ENCODE peak calls at places on chromosomes 11 and 22, in five cellular contexts. Z, V, B, C and E are unnamed samples.

GRCh38 chr22:44543781-44544181 is 45.7 kb upstream of the RTL6 start:
- DNase-seq in Z (no peak), V (no peak), B (no peak), C (no peak), E (no peak)

GRCh38 chr11:115498354-115498753 is 5.9 kb downstream of the CADM1 start:
- DNase-seq in Z (no peak), V (no peak), B (no peak), C (no peak), E (peak)

GRCh38 chr11:28420099-28420498 is 311.9 kb downstream of the METTL15 start:
- DNase-seq in Z (no peak), V (no peak), B (no peak), C (no peak), E (peak)

GRCh38 chr11:126832387-126832786 is 168.2 kb downstream of the KIRREL3 start:
- DNase-seq in Z (no peak), V (no peak), B (no peak), C (peak), E (no peak)

GRCh38 chr11:64267207-64267945 is 16.0 kb downstream of the PLCB3 start:
- DNase-seq in Z (no peak), V (no peak), B (no peak), C (no peak), E (no peak)

GRCh38 chr22:35425971-35426800 is 26.2 kb downstream of the MCM5 start:
- DNase-seq in Z (no peak), V (no peak), B (no peak), C (no peak), E (no peak)

GRCh38 chr22:30606455-30607299 is at the start of gene TCN2:
- DNase-seq in Z (no peak), V (peak), B (peak), C (peak), E (no peak)

GRCh38 chr11:82047200-82047599 is 686.5 kb downstream of the FAM181B start:
- DNase-seq in Z (no peak), V (no peak), B (no peak), C (no peak), E (no peak)

GRCh38 chr11:12282676-12283075 is 94.7 kb upstream of the PARVA start:
- DNase-seq in Z (no peak), V (no peak), B (no peak), C (no peak), E (no peak)

GRCh38 chr22:41078975-41079374 is 13.4 kb upstream of the EP300 start:
- DNase-seq in Z (no peak), V (no peak), B (no peak), C (no peak), E (no peak)

GRCh38 chr11:61679301-61679700 is 890 bp upstream of the DAGLA start:
- DNase-seq in Z (no peak), V (no peak), B (no peak), C (no peak), E (no peak)

GRCh38 chr11:31487848-31488247 is 21.6 kb downstream of the IMMP1L start:
- DNase-seq in Z (peak), V (peak), B (no peak), C (peak), E (no peak)

GRCh38 chr11:32893091-32893946 is 708 bp downstream of the QSER1 start:
- DNase-seq in Z (no peak), V (peak), B (peak), C (peak), E (peak)

GRCh38 chr11:77450227-77450626 is 23.7 kb downstream of the PAK1 start:
- DNase-seq in Z (no peak), V (no peak), B (no peak), C (no peak), E (no peak)

GRCh38 chr11:63829823-63830489 is 9.0 kb upstream of the MARK2 start:
- DNase-seq in Z (no peak), V (peak), B (peak), C (peak), E (peak)

GRCh38 chr11:132631956-132632355 is 900.3 kb downstream of the OPCML start:
- DNase-seq in Z (no peak), V (no peak), B (no peak), C (peak), E (no peak)

GRCh38 chr11:120130991-120131760 is 6.7 kb downstream of the TRIM29 start:
- DNase-seq in Z (no peak), V (no peak), B (peak), C (no peak), E (no peak)

GRCh38 chr11:120133216-120134105 is 4.5 kb downstream of the TRIM29 start:
- DNase-seq in Z (no peak), V (no peak), B (peak), C (peak), E (no peak)

GRCh38 chr11:120134106-120134930 is 3.6 kb downstream of the TRIM29 start:
- DNase-seq in Z (no peak), V (no peak), B (peak), C (peak), E (no peak)

GRCh38 chr11:120131941-120132644 is 5.8 kb downstream of the TRIM29 start:
- DNase-seq in Z (no peak), V (peak), B (peak), C (no peak), E (no peak)

GRCh38 chr11:120132645-120133185 is 5.2 kb downstream of the TRIM29 start:
- DNase-seq in Z (no peak), V (no peak), B (peak), C (peak), E (no peak)
- TF ChIP-seq JUND in Z (no peak), V (no peak), B (no peak), C (no peak), E (no peak)

DNA sequence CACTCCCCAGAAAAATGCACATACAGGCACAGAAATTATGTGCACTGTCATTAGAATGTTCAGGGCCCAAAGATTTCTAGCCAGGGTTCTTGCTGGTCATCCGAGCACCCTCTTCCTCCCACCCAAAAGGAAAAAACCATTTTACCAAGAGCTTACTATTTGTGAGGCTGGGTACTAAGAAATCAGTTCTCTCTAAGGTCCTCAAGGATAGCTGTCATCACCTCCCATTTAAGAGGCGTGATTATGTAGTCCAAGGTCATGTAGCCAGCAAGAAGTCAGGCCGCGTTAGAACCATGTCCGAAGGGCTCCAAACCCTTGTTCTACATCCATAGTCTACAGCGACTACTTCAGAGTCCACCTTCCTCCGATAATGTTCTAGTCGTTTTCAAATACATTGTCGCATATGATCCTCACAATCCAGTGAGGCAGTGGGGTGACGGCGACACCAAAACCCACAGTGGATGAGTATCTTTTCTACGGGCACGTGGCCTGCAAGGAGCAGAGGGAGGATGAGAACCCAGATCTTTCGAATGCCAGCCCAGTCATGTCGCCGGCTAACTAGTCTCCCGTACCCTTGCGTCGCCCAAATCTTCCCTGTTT is 634 bp downstream of the TIMM8B start:
- DNase-seq in Z (no peak), V (no peak), B (peak), C (peak), E (peak)
- TF ChIP-seq JUND in Z (no peak), V (no peak), B (no peak), C (no peak), E (no peak)

DNA sequence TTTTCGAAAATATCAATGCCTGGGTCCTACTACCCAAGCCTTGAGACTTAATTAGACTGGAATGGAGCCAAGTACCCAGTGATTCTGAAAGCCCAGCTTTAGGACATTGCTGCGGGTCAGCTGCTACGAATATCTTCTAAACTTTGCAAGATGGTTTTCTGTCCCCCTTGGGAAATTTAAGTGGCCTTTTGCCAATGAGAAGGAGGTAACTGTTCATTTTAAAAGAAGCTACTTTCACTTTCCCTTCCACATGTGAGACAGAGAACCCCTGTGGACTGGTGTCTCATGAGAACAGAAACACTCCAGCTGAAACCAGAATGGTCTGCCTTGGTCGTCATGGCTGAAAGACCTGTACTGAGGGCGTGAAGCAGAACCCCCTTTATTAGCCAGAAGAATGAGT is 74.9 kb downstream of the SC5D start:
- DNase-seq in Z (no peak), V (no peak), B (no peak), C (no peak), E (no peak)
- TF ChIP-seq JUND in Z (no peak), V (no peak), B (no peak), C (no peak), E (no peak)

GRCh38 chr22:26712158-26712557 is 54.8 kb downstream of the MIAT start:
- DNase-seq in Z (no peak), V (no peak), B (no peak), C (no peak), E (no peak)

GRCh38 chr22:26707581-26707980 is 50.2 kb downstream of the MIAT start:
- DNase-seq in Z (no peak), V (no peak), B (no peak), C (no peak), E (peak)

GRCh38 chr22:26711205-26711958 is 54.0 kb downstream of the MIAT start:
- DNase-seq in Z (no peak), V (no peak), B (no peak), C (no peak), E (no peak)

GRCh38 chr22:26708256-26709009 is 51.0 kb downstream of the MIAT start:
- DNase-seq in Z (no peak), V (no peak), B (no peak), C (no peak), E (no peak)

GRCh38 chr22:26709617-26710390 is 52.4 kb downstream of the MIAT start:
- DNase-seq in Z (no peak), V (no peak), B (no peak), C (no peak), E (no peak)
- TF ChIP-seq JUND in Z (no peak), V (no peak), B (no peak), C (no peak), E (no peak)